ENCODE peak calls at places on chromosomes 5 and 9, in seven cellular contexts. W, P, S, O, T, R and A are unnamed samples. For H3K4me1, the result is how much of the 10 kb centered on the place peaks cover.

GRCh38 chr5:94705427-94705826 is 87.0 kb downstream of the SLF1 start:
- DNase-seq in R (no peak), O (no peak), W (peak), T (no peak), P (no peak), S (no peak), A (no peak)

GRCh38 chr5:151298063-151298462 is 5.5 kb downstream of the SLC36A3 start:
- DNase-seq in T (peak), R (no peak), P (no peak), O (no peak), W (peak), S (peak), A (peak)

GRCh38 chr9:130215341-130216119 is 43.3 kb downstream of the NCS1 start:
- DNase-seq in P (no peak), T (no peak), R (no peak), O (no peak), W (peak), S (no peak), A (peak)

GRCh38 chr5:126676195-126676624 is 75.5 kb downstream of the PHAX start:
- DNase-seq in S (peak), P (peak), R (no peak), O (peak), T (peak), W (peak), A (peak)

GRCh38 chr5:180467576-180467975 is 26.6 kb upstream of the CNOT6 start:
- DNase-seq in S (no peak), R (no peak), W (no peak), P (no peak), O (no peak), T (no peak), A (no peak)

GRCh38 chr5:137366526-137366925 is 132.6 kb downstream of the SPOCK1 start:
- DNase-seq in T (no peak), O (peak), R (no peak), W (no peak), P (no peak), S (no peak), A (no peak)

GRCh38 chr5:140114341-140115185 is 654 bp downstream of the PURA start:
- DNase-seq in P (peak), S (peak), O (peak), T (peak), W (peak), R (no peak), A (peak)

GRCh38 chr9:124203818-124204217 is 53.9 kb upstream of the NEK6 start:
- DNase-seq in P (no peak), R (no peak), S (no peak), W (no peak), T (no peak), O (no peak), A (no peak)

GRCh38 chr5:179624841-179625271 is 1.4 kb upstream of the HNRNPH1 start:
- DNase-seq in O (no peak), W (no peak), P (no peak), T (peak), R (no peak), S (peak), A (no peak)

GRCh38 chr5:166708271-166708670 is 1583.2 kb upstream of the WWC1 start:
- DNase-seq in R (no peak), T (no peak), P (no peak), W (no peak), O (no peak), S (no peak), A (peak)

GRCh38 chr9:72996106-72996505 is 43.3 kb upstream of the ALDH1A1 start:
- DNase-seq in P (no peak), R (no peak), O (no peak), S (no peak), T (no peak), W (no peak), A (no peak)

GRCh38 chr9:131500377-131500776 is 2.3 kb upstream of the POMT1 start:
- DNase-seq in R (no peak), W (no peak), S (no peak), O (no peak), P (no peak), T (no peak), A (no peak)

GRCh38 chr5:141841376-141841775 is 36.8 kb downstream of the PCDH1 start:
- DNase-seq in P (no peak), O (no peak), R (no peak), T (no peak), S (no peak), W (no peak), A (no peak)

GRCh38 chr5:138506370-138507113 is 36.5 kb downstream of the ETF1 start:
- DNase-seq in O (no peak), S (no peak), P (no peak), R (no peak), W (no peak), T (no peak), A (no peak)

GRCh38 chr5:8905021-8905420 is 640.9 kb downstream of the SEMA5A start:
- DNase-seq in S (no peak), P (no peak), R (no peak), W (peak), O (no peak), T (no peak), A (peak)

GRCh38 chr9:5786370-5787127 is 46.4 kb downstream of the ERMP1 start:
- DNase-seq in S (no peak), P (no peak), T (no peak), R (no peak), W (peak), O (no peak), A (peak)

GRCh38 chr9:2622361-2623045 is 916 bp downstream of the VLDLR start:
- DNase-seq in P (peak), O (peak), W (peak), R (no peak), S (peak), T (peak), A (peak)

GRCh38 chr9:137448569-137448962 is 7.4 kb upstream of the ENTPD8 start:
- DNase-seq in W (no peak), O (no peak), P (no peak), T (no peak), R (no peak), S (no peak), A (no peak)

GRCh38 chr9:98191615-98192502 is 578 bp downstream of the CORO2A start:
- DNase-seq in O (peak), P (no peak), R (no peak), W (no peak), T (peak), S (peak), A (no peak)

GRCh38 chr9:106421772-106422171 is 441.2 kb upstream of the ZNF462 start:
- DNase-seq in O (no peak), S (no peak), W (no peak), P (no peak), T (no peak), R (no peak), A (no peak)

GRCh38 chr9:35258665-35259474 is 97.1 kb downstream of the UNC13B start:
- DNase-seq in R (no peak), P (peak), S (peak), T (peak), W (peak), O (peak), A (peak)

GRCh38 chr5:6161257-6161656 is 217.1 kb downstream of the MED10 start:
- DNase-seq in P (no peak), W (no peak), T (no peak), R (no peak), S (no peak), O (no peak), A (no peak)

GRCh38 chr9:90838761-90839160 is 37.1 kb downstream of the SYK start:
- DNase-seq in R (no peak), S (no peak), T (peak), P (no peak), O (no peak), W (no peak), A (no peak)
- H3K4me1 ChIP-seq in R (under half), S (under half), T (under half), P (under half), O (under half), W (under half), A (under half)

GRCh38 chr9:16809912-16810610 is 60.4 kb downstream of the BNC2 start:
- DNase-seq in O (peak), P (no peak), S (peak), W (no peak), R (peak), T (peak), A (no peak)
- H3K23ac ChIP-seq in O (no peak), P (no peak), S (no peak), W (no peak), R (no peak), T (no peak), A (no peak)

GRCh38 chr9:94922691-94923107 is 196.2 kb downstream of the AOPEP start:
- DNase-seq in W (peak), P (no peak), S (no peak), T (no peak), R (no peak), O (peak), A (peak)

GRCh38 chr9:94921656-94922055 is 195.2 kb downstream of the AOPEP start:
- DNase-seq in P (no peak), T (no peak), W (no peak), R (no peak), O (no peak), S (no peak), A (no peak)

GRCh38 chr9:94922098-94922607 is 195.7 kb downstream of the AOPEP start:
- DNase-seq in S (no peak), W (peak), P (no peak), R (no peak), O (peak), T (no peak), A (peak)

GRCh38 chr9:94925751-94926456 is 199.4 kb downstream of the AOPEP start:
- DNase-seq in T (no peak), S (no peak), O (peak), R (no peak), W (no peak), P (no peak), A (no peak)

GRCh38 chr9:94923333-94924089 is 197.0 kb downstream of the AOPEP start:
- DNase-seq in S (no peak), O (no peak), W (no peak), T (no peak), P (peak), R (no peak), A (no peak)
- H3K4me1 ChIP-seq in S (under half), O (half or more), W (under half), T (under half), P (under half), R (under half), A (under half)

DNA sequence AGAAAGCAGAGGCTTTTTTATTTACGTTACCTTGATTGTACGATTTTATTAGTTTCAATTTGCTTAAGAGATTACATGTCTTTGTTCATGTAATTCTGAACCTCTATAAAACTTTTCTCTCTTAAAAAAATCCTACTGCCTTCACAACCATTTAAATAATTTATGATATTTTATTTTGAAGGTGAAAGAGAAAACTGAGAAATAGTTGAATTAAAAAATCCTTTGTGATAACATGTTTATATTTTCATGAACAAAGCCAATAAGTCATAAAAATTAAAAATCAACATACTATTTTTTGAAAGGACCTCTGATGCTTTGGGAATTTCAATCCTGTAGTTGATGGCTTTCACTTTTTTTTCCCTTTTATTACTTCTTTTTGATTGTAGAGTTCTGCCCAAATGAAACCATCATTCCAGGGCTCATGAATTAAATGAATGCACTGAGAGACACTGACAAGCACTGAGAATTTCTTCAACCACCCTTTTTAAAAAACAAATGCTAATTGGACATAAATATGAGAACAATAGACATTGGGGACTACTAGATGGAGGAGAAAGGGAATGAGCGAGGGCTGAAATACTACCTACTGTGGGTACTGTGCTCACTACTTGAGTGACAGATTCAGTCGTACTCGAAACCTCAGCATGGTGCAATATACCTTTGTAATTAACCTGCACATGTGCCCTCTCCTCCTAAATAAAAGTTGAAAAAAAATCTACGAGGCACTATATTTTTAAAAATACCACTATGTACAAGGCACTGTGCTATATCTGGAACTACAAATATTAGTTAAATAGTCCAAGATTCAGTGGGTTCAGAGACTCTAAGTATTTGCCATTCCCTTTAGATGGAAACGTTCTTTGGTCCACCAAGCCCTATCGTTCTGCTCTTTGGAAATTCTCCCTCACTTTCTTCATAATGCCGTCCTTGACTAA is 5.9 kb downstream of the CDKN2A start:
- DNase-seq in T (no peak), S (no peak), P (no peak), O (no peak), R (no peak), W (no peak), A (no peak)
- H3K23ac ChIP-seq in T (no peak), S (no peak), P (no peak), O (no peak), R (no peak), W (no peak), A (no peak)

DNA sequence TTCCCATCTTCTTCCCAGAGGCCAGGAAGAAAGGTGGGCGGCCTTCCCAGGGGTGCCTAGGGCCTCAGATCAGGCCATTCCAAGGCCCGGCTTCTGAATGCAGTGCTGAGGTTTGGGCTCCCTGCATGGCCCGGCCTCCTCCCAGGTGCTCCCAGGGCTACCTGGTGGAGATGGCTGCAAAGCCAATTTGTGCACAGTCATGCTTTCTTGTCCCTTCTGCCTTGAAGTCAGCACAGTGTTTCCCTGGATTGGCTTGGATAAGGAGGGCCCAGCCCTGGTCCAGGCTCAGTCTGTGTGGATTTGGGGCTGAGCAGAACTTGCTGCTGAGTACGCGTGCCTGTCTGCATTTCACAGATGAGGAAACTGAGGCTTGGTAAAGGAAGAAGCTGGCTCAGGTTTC is 72.5 kb downstream of the RXRA start:
- DNase-seq in P (no peak), S (no peak), R (no peak), W (no peak), O (no peak), T (no peak), A (no peak)
- H3K4me1 ChIP-seq in P (under half), S (under half), R (under half), W (under half), O (under half), T (under half), A (under half)